ENCODE peak calls at places on chromosomes 4 and X, in eight cellular contexts. F is prostate gland, J is lung, E is ascending aorta, K is adrenal gland, T is left ventricle myocardium inferior, H is IMR-90, W is psoas muscle. A is an unnamed sample. For H3K27me3, the result is how much of the 10 kb centered on the place peaks cover.

GRCh38 chr4:101831816-101832215 is 41.3 kb downstream of the BANK1 start:
- DNase-seq in F (no peak), J (no peak), E (no peak), K (no peak), T (no peak), H (no peak), W (no peak), A (no peak)

GRCh38 chr4:1039493-1040343 is 28.3 kb downstream of the FGFRL1 start:
- DNase-seq in F (peak), J (no peak), E (no peak), K (peak), T (no peak), H (peak), W (peak), A (no peak)

GRCh38 chr4:11773798-11774197 is 345.1 kb upstream of the HS3ST1 start:
- DNase-seq in F (no peak), J (no peak), E (no peak), K (no peak), T (no peak), H (no peak), W (no peak), A (no peak)

GRCh38 chrX:119489212-119490074 is 21.2 kb downstream of the SLC25A5 start:
- DNase-seq in F (no peak), J (no peak), E (no peak), K (no peak), T (no peak), H (no peak), W (no peak), A (no peak)

GRCh38 chr4:48124870-48125269 is 9.2 kb downstream of the TXK start:
- DNase-seq in F (no peak), J (no peak), E (no peak), K (no peak), T (no peak), H (no peak), W (no peak), A (no peak)

GRCh38 chr4:127782025-127782274 is 172 bp upstream of the HSPA4L start:
- DNase-seq in F (peak), J (peak), E (peak), K (peak), T (peak), H (peak), W (peak), A (no peak)

GRCh38 chr4:147836807-147837206 is 104.9 kb downstream of the ARHGAP10 start:
- DNase-seq in F (no peak), J (no peak), E (no peak), K (no peak), T (no peak), H (no peak), W (no peak), A (no peak)

GRCh38 chrX:150907474-150907873 is 9.0 kb upstream of the CD99L2 start:
- DNase-seq in F (no peak), J (no peak), E (no peak), K (no peak), T (peak), H (no peak), W (no peak), A (no peak)

GRCh38 chr4:98150092-98150761 is 7.0 kb upstream of the STPG2 start:
- DNase-seq in F (no peak), J (no peak), E (no peak), K (no peak), T (no peak), H (peak), W (no peak), A (no peak)

GRCh38 chr4:178937130-178937529 is 1494.9 kb upstream of the AGA start:
- DNase-seq in F (no peak), J (no peak), E (no peak), K (no peak), T (no peak), H (no peak), W (no peak), A (no peak)

GRCh38 chr4:7421356-7422097 is 13.2 kb downstream of the PSAPL1 start:
- DNase-seq in F (no peak), J (no peak), E (peak), K (no peak), T (peak), H (no peak), W (no peak), A (no peak)

GRCh38 chr4:189592905-189593304 is 347.8 kb upstream of the FRG1 start:
- DNase-seq in F (no peak), J (no peak), E (no peak), K (no peak), T (no peak), H (no peak), W (no peak), A (no peak)

GRCh38 chr4:2930135-2930805 is 32.9 kb downstream of the NOP14 start:
- DNase-seq in F (no peak), J (no peak), E (no peak), K (peak), T (peak), H (no peak), W (no peak), A (no peak)

GRCh38 chrX:150298841-150299551 is 64.1 kb upstream of the MAMLD1 start:
- DNase-seq in F (no peak), J (no peak), E (no peak), K (no peak), T (no peak), H (peak), W (no peak), A (no peak)

GRCh38 chr4:182770969-182771330 is 146.2 kb downstream of the DCTD start:
- DNase-seq in F (no peak), J (no peak), E (no peak), K (no peak), T (no peak), H (peak), W (no peak), A (no peak)

GRCh38 chr4:16969696-16970135 is 71.3 kb upstream of the LDB2 start:
- DNase-seq in F (no peak), J (no peak), E (no peak), K (peak), T (no peak), H (peak), W (peak), A (no peak)

GRCh38 chrX:110146521-110146920 is 143.6 kb downstream of the TMEM164 start:
- DNase-seq in F (peak), J (peak), E (no peak), K (no peak), T (no peak), H (peak), W (no peak), A (no peak)

GRCh38 chr4:109263721-109264120 is 38.7 kb downstream of the COL25A1 start:
- DNase-seq in F (no peak), J (no peak), E (no peak), K (no peak), T (no peak), H (no peak), W (no peak), A (no peak)

GRCh38 chr4:99473131-99473530 is 37.7 kb upstream of the C4orf17 start:
- DNase-seq in F (no peak), J (no peak), E (no peak), K (no peak), T (no peak), H (peak), W (no peak), A (no peak)

GRCh38 chr4:169147217-169147616 is 123.5 kb downstream of the SH3RF1 start:
- DNase-seq in F (no peak), J (no peak), E (no peak), K (no peak), T (no peak), H (peak), W (no peak), A (no peak)

GRCh38 chrX:11750051-11750450 is 8.0 kb upstream of the MSL3 start:
- DNase-seq in F (no peak), J (no peak), E (no peak), K (no peak), T (no peak), H (no peak), W (no peak), A (no peak)

GRCh38 chr4:27189683-27190082 is 329.0 kb downstream of the STIM2 start:
- DNase-seq in F (no peak), J (no peak), E (no peak), K (no peak), T (no peak), H (no peak), W (no peak), A (no peak)

GRCh38 chrX:118665204-118665603 is 62.2 kb upstream of the IL13RA1 start:
- DNase-seq in F (no peak), J (no peak), E (no peak), K (no peak), T (no peak), H (no peak), W (no peak), A (no peak)

GRCh38 chr4:7158081-7158750 is 34.1 kb upstream of the SORCS2 start:
- DNase-seq in F (no peak), J (no peak), E (peak), K (no peak), T (no peak), H (no peak), W (no peak), A (no peak)

GRCh38 chrX:63430026-63430425 is 78.9 kb upstream of the SPIN4 start:
- DNase-seq in F (no peak), J (no peak), E (no peak), K (no peak), T (no peak), H (no peak), W (no peak), A (no peak)

GRCh38 chrX:123964155-123964554 is 2.6 kb downstream of the STAG2 start:
- DNase-seq in F (no peak), J (no peak), E (no peak), K (no peak), T (no peak), H (peak), W (no peak), A (no peak)

GRCh38 chrX:82816572-82816971 is 691.5 kb upstream of the POU3F4 start:
- DNase-seq in F (no peak), J (no peak), E (no peak), K (no peak), T (no peak), H (no peak), W (no peak), A (no peak)

GRCh38 chrX:102599084-102599949 is at the start of gene ARMCX5:
- DNase-seq in F (peak), J (peak), E (peak), K (peak), T (peak), H (peak), W (peak), A (peak)

GRCh38 chr4:142265536-142265935 is 580.6 kb downstream of the INPP4B start:
- DNase-seq in F (no peak), J (no peak), E (peak), K (peak), T (no peak), H (peak), W (no peak), A (no peak)
- H3K27ac ChIP-seq in F (no peak), J (peak), E (peak), K (peak), T (peak), H (peak), W (peak), A (no peak)

DNA sequence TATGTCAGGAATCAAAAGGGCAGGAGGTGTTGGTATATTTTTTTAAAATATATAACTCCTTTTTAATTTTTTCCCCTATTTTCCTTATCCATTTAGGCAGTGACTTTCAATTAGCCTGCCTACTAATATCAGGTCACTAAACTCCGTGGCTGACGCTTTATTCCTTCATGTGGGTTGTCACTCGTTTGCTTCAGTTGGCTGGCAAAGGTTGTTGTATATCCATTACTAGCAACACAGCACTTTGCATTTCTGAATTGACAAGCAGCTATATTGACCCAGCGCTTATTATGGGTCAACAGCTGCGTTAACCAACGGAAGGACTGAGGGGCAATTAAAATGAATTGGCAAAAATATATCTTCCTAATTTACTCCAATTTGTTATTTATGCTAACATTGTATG is 87.7 kb downstream of the ARX start:
- DNase-seq in F (no peak), J (no peak), E (no peak), K (no peak), T (no peak), H (no peak), W (no peak), A (no peak)
- TF ChIP-seq CTCF in F (no peak), J (no peak), E (no peak), K (no peak), T (no peak), H (no peak), W (no peak), A (no peak)

GRCh38 chrX:130756233-130756632 is 146.8 kb downstream of the ENOX2 start:
- DNase-seq in F (no peak), J (no peak), E (no peak), K (no peak), T (no peak), H (no peak), W (no peak), A (no peak)
- H3K27me3 ChIP-seq in F (under half), J (under half), E (under half), K (under half), T (under half), H (under half), W (under half), A (under half)

GRCh38 chr4:142443469-142443868 is 402.6 kb downstream of the INPP4B start:
- DNase-seq in F (no peak), J (no peak), E (no peak), K (no peak), T (no peak), H (no peak), W (no peak), A (no peak)
- H3K27ac ChIP-seq in F (no peak), J (no peak), E (no peak), K (no peak), T (no peak), H (no peak), W (no peak), A (no peak)

DNA sequence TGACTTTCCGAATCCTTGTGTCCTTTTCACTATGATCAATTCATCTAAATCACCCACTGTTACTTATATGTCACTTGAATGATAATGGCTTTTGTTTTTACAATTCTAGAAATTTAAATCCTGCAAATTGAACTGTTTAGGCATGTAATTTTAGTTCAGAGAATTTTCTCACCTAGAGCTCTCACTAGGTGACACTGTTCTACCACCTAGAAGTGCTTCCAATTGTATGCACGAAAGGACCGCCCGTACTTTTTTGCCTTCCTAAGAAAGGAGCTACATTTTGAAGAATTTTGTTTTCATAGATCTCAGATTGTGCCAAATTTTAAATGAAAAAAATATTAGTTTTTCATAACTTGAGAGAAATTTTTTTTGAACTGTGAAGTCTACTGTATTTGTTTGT is 481.6 kb upstream of the FSTL5 start:
- DNase-seq in F (no peak), J (no peak), E (no peak), K (no peak), T (no peak), H (no peak), W (no peak), A (no peak)
- TF ChIP-seq CTCF in F (no peak), J (no peak), E (peak), K (no peak), T (peak), H (no peak), W (peak), A (no peak)

DNA sequence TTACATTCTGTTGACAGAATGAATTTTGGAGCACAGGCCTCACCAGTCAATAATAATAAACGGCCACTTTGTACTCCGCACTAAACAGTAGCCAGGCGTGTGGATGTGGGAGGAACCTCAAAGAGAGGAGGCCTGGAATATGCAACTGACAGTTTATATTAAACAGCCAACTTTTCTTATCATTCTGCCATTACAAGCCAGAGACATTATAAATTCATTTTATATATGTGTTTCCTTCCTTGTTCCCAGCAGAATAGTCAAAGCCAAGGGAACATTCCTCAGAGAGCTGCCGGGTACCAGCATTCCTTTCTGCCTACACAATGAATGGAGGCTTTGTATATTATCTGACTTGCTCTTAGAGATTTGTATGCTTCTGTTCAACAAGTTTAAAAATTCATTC is 436.5 kb upstream of the FTHL17 start:
- DNase-seq in F (no peak), J (no peak), E (no peak), K (no peak), T (no peak), H (peak), W (no peak), A (no peak)
- H3K27me3 ChIP-seq in F (under half), J (under half), E (under half), K (under half), T (under half), H (under half), W (under half), A (under half)

A was measured in CD4-positive, alpha-beta T cell.